ENCODE peak calls at places on chromosome 4, in seven cellular contexts. E, J, T, Q, X, H and U are unnamed samples.
A peak's percentile ranks its signal among the peaks of the same experiment; 100 is the strongest.

GRCh38 chr4:20127626-20128025 is 124.1 kb upstream of the SLIT2 start:
- DNase-seq in Q (no peak), J (no peak), X (no peak), H (no peak), T (no peak), E (no peak), U (no peak)

GRCh38 chr4:108372678-108373077 is 203.9 kb upstream of the LEF1 start:
- DNase-seq in J (peak; percentile 53), E (no peak), H (no peak), T (no peak), Q (no peak), X (no peak), U (no peak)

GRCh38 chr4:110480031-110480549 is 4.1 kb downstream of the ENPEP start:
- DNase-seq in J (no peak), H (no peak), E (no peak), X (no peak), Q (no peak), T (no peak), U (no peak)

GRCh38 chr4:128979934-128980333 is 113.4 kb downstream of the SCLT1 start:
- DNase-seq in T (no peak), E (peak; percentile 38), J (no peak), H (no peak), Q (no peak), X (no peak), U (no peak)

GRCh38 chr4:143186634-143187033 is 1.9 kb downstream of the USP38 start:
- DNase-seq in X (no peak), E (no peak), H (no peak), J (no peak), T (no peak), Q (no peak), U (no peak)

GRCh38 chr4:125397226-125397625 is 82.5 kb downstream of the FAT4 start:
- DNase-seq in J (no peak), E (no peak), X (no peak), H (no peak), T (no peak), Q (no peak), U (no peak)

GRCh38 chr4:90982787-90983186 is 855.6 kb downstream of the CCSER1 start:
- DNase-seq in X (no peak), E (no peak), T (no peak), J (no peak), H (no peak), Q (no peak), U (no peak)

GRCh38 chr4:181897935-181898334 is 345.3 kb upstream of the TENM3 start:
- DNase-seq in E (no peak), J (no peak), H (no peak), X (no peak), T (no peak), Q (no peak), U (no peak)

GRCh38 chr4:145954924-145955339 is 16.3 kb upstream of the ZNF827 start:
- DNase-seq in X (no peak), T (no peak), E (peak; percentile 74), Q (no peak), J (no peak), H (no peak), U (no peak)

GRCh38 chr4:54586343-54586953 is 71.3 kb upstream of the KIT start:
- DNase-seq in J (no peak), Q (peak; percentile 33), X (no peak), T (no peak), H (no peak), E (peak; percentile 4), U (no peak)

GRCh38 chr4:140100771-140101170 is 53.2 kb downstream of the MAML3 start:
- DNase-seq in X (no peak), Q (no peak), J (no peak), E (no peak), T (no peak), H (no peak), U (no peak)

GRCh38 chr4:99572527-99573240 is 1.9 kb upstream of the MTTP start:
- DNase-seq in T (no peak), Q (no peak), H (no peak), X (no peak), E (no peak), J (no peak), U (no peak)

GRCh38 chr4:154622598-154622997 is 10.1 kb upstream of the FGG start:
- DNase-seq in E (peak; percentile 63), Q (no peak), J (no peak), X (no peak), H (peak; percentile 11), T (no peak), U (no peak)

GRCh38 chr4:107213880-107214279 is 177.8 kb upstream of the DKK2 start:
- DNase-seq in H (no peak), J (no peak), Q (no peak), E (no peak), X (no peak), T (no peak), U (no peak)

GRCh38 chr4:78370625-78371372 is 180.8 kb upstream of the ANXA3 start:
- DNase-seq in Q (no peak), E (no peak), X (no peak), H (no peak), T (no peak), J (no peak), U (no peak)

GRCh38 chr4:78119698-78120097 is 62.6 kb downstream of the FRAS1 start:
- DNase-seq in Q (no peak), E (no peak), T (no peak), J (no peak), X (no peak), H (no peak), U (no peak)

GRCh38 chr4:40256329-40256728 is 59.5 kb downstream of the RHOH start:
- DNase-seq in E (no peak), T (no peak), H (no peak), Q (no peak), J (no peak), X (no peak), U (no peak)

GRCh38 chr4:1400861-1401408 is 5.3 kb downstream of the NKX1-1 start:
- DNase-seq in H (no peak), E (no peak), X (peak; percentile 34), J (no peak), T (peak; percentile 62), Q (no peak), U (no peak)
- H3K9me3 ChIP-seq in H (peaks cover 12% of the 10 kb centered on the region), E (no peaks in the 10 kb centered on the region), X (peaks cover 2% of the 10 kb centered on the region), J (no peaks in the 10 kb centered on the region), T (no peaks in the 10 kb centered on the region), Q (no peaks in the 10 kb centered on the region), U (no peaks in the 10 kb centered on the region)

DNA sequence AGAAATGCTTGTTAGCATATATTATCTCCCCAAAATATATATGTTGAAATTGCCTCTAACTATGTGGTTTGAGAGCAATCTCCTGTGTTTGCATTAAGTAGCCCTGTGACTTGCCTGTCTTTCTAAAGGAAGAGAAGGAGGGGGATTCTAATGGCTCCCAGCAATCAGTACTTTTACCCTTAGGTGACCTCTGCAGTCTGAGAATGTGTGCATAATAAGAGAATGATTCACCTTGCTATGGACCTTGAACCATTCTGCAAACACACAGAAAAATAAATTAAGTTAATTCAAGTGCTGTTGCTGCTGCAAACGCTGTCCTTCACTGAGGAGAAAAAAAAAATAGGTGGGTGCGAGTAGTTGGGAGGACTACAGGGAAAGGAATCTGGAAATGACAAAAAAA is 322.2 kb downstream of the IQCM start:
- DNase-seq in J (no peak), E (peak; percentile 2), X (no peak), Q (no peak), H (no peak), T (no peak), U (no peak)
- H3K9me3 ChIP-seq in J (no peaks in the 10 kb centered on the region), E (no peaks in the 10 kb centered on the region), X (no peaks in the 10 kb centered on the region), Q (no peaks in the 10 kb centered on the region), H (no peaks in the 10 kb centered on the region), T (no peaks in the 10 kb centered on the region), U (no peaks in the 10 kb centered on the region)

DNA sequence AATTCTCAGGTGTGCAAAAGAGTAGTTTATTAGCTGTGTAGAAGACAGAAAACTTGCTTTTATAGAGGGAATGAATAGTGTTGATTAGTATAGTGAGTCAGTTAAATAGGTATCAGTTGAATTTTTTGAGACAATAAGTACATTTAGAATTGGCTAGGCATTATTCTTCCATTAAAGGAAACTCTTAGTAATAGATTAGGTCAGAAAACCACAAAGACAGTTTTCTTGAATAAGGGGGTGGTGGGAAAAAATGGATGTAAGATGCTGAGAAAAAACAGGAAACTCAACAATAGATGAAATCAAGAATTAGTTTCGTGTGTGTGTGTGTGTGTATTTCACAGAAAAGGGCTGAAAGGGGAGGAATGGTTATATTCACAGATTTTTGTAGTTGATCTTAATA is 16.8 kb downstream of the CD38 start:
- DNase-seq in T (no peak), E (no peak), J (no peak), H (no peak), X (no peak), Q (no peak), U (no peak)
- H3K9me3 ChIP-seq in T (peaks cover under 1% of the 10 kb centered on the region), E (peaks cover under 1% of the 10 kb centered on the region), J (no peaks in the 10 kb centered on the region), H (no peaks in the 10 kb centered on the region), X (no peaks in the 10 kb centered on the region), Q (no peaks in the 10 kb centered on the region), U (no peaks in the 10 kb centered on the region)

DNA sequence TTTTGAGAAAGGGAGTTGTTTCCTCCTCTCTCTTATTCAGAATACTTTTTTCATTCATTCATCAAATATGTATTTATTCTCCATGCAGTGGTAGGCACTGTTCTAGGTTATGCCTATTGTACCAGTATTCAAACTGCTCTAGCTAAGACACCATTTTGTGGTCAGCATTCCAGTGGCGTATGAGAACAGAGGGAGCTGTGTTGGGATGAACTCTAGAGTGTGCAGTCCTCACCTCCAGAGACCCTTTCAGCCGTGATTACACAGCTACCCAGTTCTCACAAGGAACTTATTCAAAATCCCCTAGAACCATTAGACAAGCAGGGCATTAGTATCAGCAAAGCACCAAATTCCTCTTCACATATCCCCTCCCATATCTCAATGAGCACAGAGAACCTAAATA is 4.2 kb downstream of the TLR1 start:
- DNase-seq in X (no peak), T (no peak), E (no peak), J (no peak), Q (no peak), H (no peak), U (no peak)
- H3K9me3 ChIP-seq in X (peaks cover 6% of the 10 kb centered on the region), T (no peaks in the 10 kb centered on the region), E (peaks cover 6% of the 10 kb centered on the region), J (peaks cover 24% of the 10 kb centered on the region), Q (no peaks in the 10 kb centered on the region), H (peaks cover 52% of the 10 kb centered on the region), U (peaks cover 4% of the 10 kb centered on the region)

GRCh38 chr4:73811841-73812240 is 24.6 kb upstream of the CXCL6 start:
- DNase-seq in H (no peak), J (no peak), Q (no peak), X (no peak), T (no peak), E (no peak), U (no peak)

GRCh38 chr4:73814679-73815078 is 21.8 kb upstream of the CXCL6 start:
- DNase-seq in Q (no peak), J (no peak), T (no peak), E (no peak), H (no peak), X (no peak), U (no peak)

GRCh38 chr4:73815145-73815544 is 21.3 kb upstream of the CXCL6 start:
- DNase-seq in H (no peak), E (no peak), J (no peak), T (no peak), Q (no peak), X (no peak), U (no peak)

DNA sequence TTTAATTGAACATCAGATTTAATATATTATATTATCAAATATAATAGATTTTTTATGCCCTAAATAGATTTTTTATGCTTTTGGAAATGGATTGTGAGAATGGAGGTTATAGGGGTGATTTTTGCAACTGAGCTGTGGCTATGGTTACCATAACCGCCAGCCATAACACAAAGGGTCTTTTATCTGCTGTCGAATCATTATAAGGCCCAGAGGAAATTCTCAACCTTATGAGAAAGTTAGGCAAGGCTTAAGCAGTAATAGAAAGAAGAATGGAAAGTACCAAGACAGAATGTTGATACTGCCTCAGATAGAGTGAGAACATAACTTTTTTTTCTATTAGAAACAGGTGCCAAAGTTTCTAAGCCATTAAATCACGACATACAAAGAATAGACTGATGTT is 26.3 kb upstream of the CXCL6 start:
- DNase-seq in T (no peak), Q (no peak), J (no peak), H (no peak), E (no peak), X (no peak), U (no peak)
- H3K9me3 ChIP-seq in T (no peaks in the 10 kb centered on the region), Q (no peaks in the 10 kb centered on the region), J (no peaks in the 10 kb centered on the region), H (no peaks in the 10 kb centered on the region), E (no peaks in the 10 kb centered on the region), X (no peaks in the 10 kb centered on the region), U (no peaks in the 10 kb centered on the region)